ENCODE peak calls at places on chromosomes 16 and 17, in seven cellular contexts. L is SK-N-SH, S is neural progenitor cell, A is fibroblast of lung, H is transverse colon, G is cardiac fibroblast, D is epithelial cell of esophagus. Q is an unnamed sample.

GRCh38 chr16:3797473-3797872 is 80.1 kb upstream of the TRAP1 start:
- DNase-seq in D (no peak), H (no peak), G (no peak), L (no peak), S (no peak), A (no peak), Q (no peak)

GRCh38 chr16:30903596-30903995 is 7.2 kb downstream of the CTF1 start:
- DNase-seq in H (no peak), L (peak), S (no peak), A (no peak), G (peak), D (no peak), Q (peak)

GRCh38 chr17:52024296-52024870 is 134.1 kb downstream of the CA10 start:
- DNase-seq in G (peak), S (no peak), L (peak), A (no peak), H (no peak), D (no peak), Q (no peak)

GRCh38 chr17:82965371-82965770 is 114.0 kb upstream of the METRNL start:
- DNase-seq in S (no peak), H (no peak), A (no peak), D (no peak), G (no peak), L (no peak), Q (no peak)

GRCh38 chr17:22694362-22695227 is 1002.3 kb downstream of the KCNJ18 start:
- DNase-seq in D (no peak), S (no peak), G (no peak), H (no peak), L (peak), A (no peak), Q (no peak)

GRCh38 chr17:64331366-64331765 is 59.3 kb downstream of the PECAM1 start:
- DNase-seq in A (no peak), L (no peak), D (no peak), S (no peak), G (no peak), H (no peak), Q (no peak)

GRCh38 chr16:30464078-30464477 is 8.5 kb upstream of the ITGAL start:
- DNase-seq in D (no peak), H (no peak), L (no peak), A (no peak), G (no peak), S (no peak), Q (no peak)

GRCh38 chr17:17823433-17824118 is 13.2 kb downstream of the SREBF1 start:
- DNase-seq in A (peak), S (peak), G (peak), D (peak), H (peak), L (peak), Q (peak)

GRCh38 chr16:28087140-28087660 is 23.7 kb upstream of the GSG1L start:
- DNase-seq in A (no peak), H (no peak), D (no peak), L (no peak), G (no peak), S (no peak), Q (no peak)

GRCh38 chr17:33598795-33599194 is 305.7 kb upstream of the ASIC2 start:
- DNase-seq in S (no peak), D (no peak), A (no peak), G (no peak), H (no peak), L (no peak), Q (no peak)

GRCh38 chr16:31008154-31008950 is 2.1 kb downstream of the STX1B start:
- DNase-seq in S (no peak), G (no peak), H (no peak), L (peak), A (peak), D (peak), Q (peak)

GRCh38 chr17:33676444-33676843 is 383.3 kb upstream of the ASIC2 start:
- DNase-seq in A (no peak), L (no peak), G (no peak), H (no peak), S (no peak), D (no peak), Q (no peak)

GRCh38 chr16:47927330-47927729 is 228.5 kb downstream of the ABCC12 start:
- DNase-seq in L (no peak), A (no peak), H (no peak), D (peak), S (no peak), G (no peak), Q (no peak)

GRCh38 chr17:73506470-73507435 is 137.5 kb downstream of the SDK2 start:
- DNase-seq in L (peak), H (no peak), A (no peak), S (no peak), G (no peak), D (no peak), Q (no peak)

GRCh38 chr16:29736112-29736511 is 9.7 kb downstream of the C16orf54 start:
- DNase-seq in S (peak), L (peak), H (no peak), G (no peak), D (no peak), A (no peak), Q (no peak)

GRCh38 chr17:68783861-68784260 is 171.3 kb downstream of the ABCA8 start:
- DNase-seq in A (no peak), S (no peak), D (no peak), H (no peak), L (no peak), G (no peak), Q (no peak)

GRCh38 chr16:74501484-74502479 is 80.5 kb upstream of the CLEC18B start:
- DNase-seq in D (no peak), G (no peak), S (no peak), L (no peak), A (no peak), H (no peak), Q (no peak)

GRCh38 chr17:18181358-18181757 is 2.3 kb upstream of the ALKBH5 start:
- DNase-seq in G (peak), H (no peak), L (no peak), S (no peak), D (peak), A (no peak), Q (peak)

GRCh38 chr16:30416047-30416603 is 8.7 kb downstream of the ZNF771 start:
- DNase-seq in A (no peak), H (no peak), D (no peak), G (no peak), S (no peak), L (no peak), Q (no peak)

GRCh38 chr16:8108991-8109509 is 481.3 kb downstream of the TMEM114 start:
- DNase-seq in H (no peak), L (no peak), D (no peak), S (no peak), A (no peak), G (no peak), Q (no peak)

GRCh38 chr17:82911822-82912221 is 72.0 kb upstream of the ZNF750 start:
- DNase-seq in L (no peak), H (no peak), D (no peak), G (no peak), S (no peak), A (no peak), Q (no peak)

GRCh38 chr16:86353185-86353584 is 157.1 kb upstream of the FOXF1 start:
- DNase-seq in H (no peak), A (peak), S (no peak), L (no peak), G (no peak), D (no peak), Q (peak)

GRCh38 chr17:77475012-77475976 is 334.5 kb downstream of the SEC14L1 start:
- DNase-seq in D (peak), H (no peak), L (no peak), A (peak), G (peak), S (no peak), Q (peak)

GRCh38 chr16:53852678-53853077 is 148.7 kb downstream of the FTO start:
- DNase-seq in A (no peak), S (no peak), D (no peak), G (no peak), L (no peak), H (no peak), Q (peak)

GRCh38 chr17:51000835-51001638 is 119.6 kb downstream of the SPAG9 start:
- DNase-seq in G (peak), S (peak), H (no peak), L (peak), D (peak), A (peak), Q (peak)

GRCh38 chr17:38893612-38894011 is 23.8 kb downstream of the LASP1 start:
- DNase-seq in D (no peak), L (no peak), A (no peak), G (peak), H (peak), S (peak), Q (peak)

GRCh38 chr16:21950782-21951521 is 2.2 kb upstream of the UQCRC2 start:
- DNase-seq in H (no peak), A (peak), D (peak), L (peak), S (peak), G (peak), Q (peak)

GRCh38 chr16:87080571-87081167 is 236.5 kb downstream of the C16orf95 start:
- DNase-seq in H (no peak), S (no peak), D (no peak), G (no peak), A (no peak), L (no peak), Q (no peak)

GRCh38 chr16:52741386-52741785 is 194.4 kb upstream of the TOX3 start:
- DNase-seq in D (no peak), A (no peak), G (no peak), H (no peak), L (no peak), S (peak), Q (no peak)

GRCh38 chr17:44587339-44587738 is 30.1 kb downstream of the FZD2 start:
- DNase-seq in H (no peak), S (no peak), A (peak), G (peak), L (peak), D (peak), Q (peak)

GRCh38 chr17:6177941-6178694 is 107.9 kb downstream of the WSCD1 start:
- DNase-seq in H (no peak), A (no peak), D (no peak), S (no peak), L (no peak), G (no peak), Q (no peak)

GRCh38 chr17:66654341-66654740 is 180.6 kb upstream of the CACNG5 start:
- DNase-seq in L (no peak), A (peak), D (peak), H (no peak), G (peak), S (no peak), Q (peak)

GRCh38 chr17:62892870-62893338 is 73.1 kb upstream of the TANC2 start:
- DNase-seq in S (no peak), G (peak), A (peak), H (peak), L (no peak), D (peak), Q (peak)

GRCh38 chr16:88738167-88739084 is 32.1 kb downstream of the CTU2 start:
- DNase-seq in A (no peak), L (no peak), H (no peak), S (no peak), D (no peak), G (no peak), Q (no peak)

GRCh38 chr17:28949185-28950016 is 1.9 kb downstream of the PHF12 start:
- DNase-seq in S (peak), H (peak), G (peak), D (peak), A (peak), L (peak), Q (peak)

DNA sequence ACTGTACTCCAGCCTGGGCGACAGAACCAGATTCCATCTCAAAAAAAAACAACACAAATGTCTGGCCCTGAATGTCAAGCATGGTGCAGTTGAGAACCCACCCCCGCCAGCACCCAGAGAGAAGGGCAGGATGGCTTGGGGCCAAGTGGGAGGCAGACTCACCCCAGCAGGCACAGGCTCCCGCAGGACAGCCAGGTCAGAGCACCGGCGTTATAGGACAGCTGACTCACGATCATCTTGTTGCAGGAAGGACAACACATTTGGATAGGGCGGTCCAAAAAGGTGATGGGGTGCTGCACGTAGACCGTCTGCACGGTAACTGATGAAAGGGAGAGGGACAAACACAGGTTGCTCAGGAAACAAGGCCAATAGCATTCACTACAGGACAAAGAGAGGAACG is 33.3 kb downstream of the LITAF start:
- DNase-seq in L (no peak), A (no peak), G (no peak), H (no peak), S (no peak), D (no peak), Q (no peak)
- H3K4me3 ChIP-seq in L (no peak), A (no peak), G (no peak), H (no peak), S (no peak), D (no peak), Q (no peak)

DNA sequence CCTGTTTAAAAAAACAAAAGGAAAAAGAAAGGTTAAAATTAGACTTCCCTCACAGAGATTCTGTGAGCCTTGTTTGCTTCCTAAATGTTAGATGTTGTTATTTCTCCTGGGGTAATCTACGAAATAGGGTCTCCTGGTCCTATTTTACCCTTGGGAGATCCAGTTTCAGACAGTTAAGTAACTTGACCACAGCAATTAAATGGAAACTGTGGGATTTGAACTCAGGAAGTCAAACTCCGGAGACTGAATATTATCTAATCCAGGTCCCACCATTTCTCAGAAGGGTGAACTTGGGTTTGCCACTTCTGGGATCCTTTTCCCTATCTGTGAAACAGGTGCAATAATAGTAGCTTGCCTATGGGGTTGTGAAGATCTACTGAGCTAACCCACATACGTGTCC is 6.4 kb upstream of the TMC5 start:
- DNase-seq in A (no peak), L (no peak), D (no peak), S (no peak), H (no peak), G (no peak), Q (no peak)
- H3K4me3 ChIP-seq in A (no peak), L (no peak), D (no peak), S (peak), H (peak), G (no peak), Q (no peak)

GRCh38 chr17:40481106-40481505 is 20.3 kb downstream of the TNS4 start:
- DNase-seq in L (no peak), D (no peak), S (no peak), G (no peak), H (no peak), A (no peak), Q (no peak)

GRCh38 chr17:40478486-40478885 is 22.9 kb downstream of the TNS4 start:
- DNase-seq in D (no peak), H (no peak), S (no peak), G (no peak), L (no peak), A (no peak), Q (no peak)

GRCh38 chr17:40479754-40480480 is 21.5 kb downstream of the TNS4 start:
- DNase-seq in S (no peak), G (no peak), D (peak), A (no peak), H (no peak), L (no peak), Q (no peak)

GRCh38 chr17:40482722-40483121 is 18.7 kb downstream of the TNS4 start:
- DNase-seq in A (no peak), G (no peak), S (no peak), D (peak), H (no peak), L (no peak), Q (no peak)

GRCh38 chr17:40480501-40481003 is 20.9 kb downstream of the TNS4 start:
- DNase-seq in H (peak), A (peak), S (no peak), D (peak), G (peak), L (no peak), Q (no peak)
- H3K4me3 ChIP-seq in H (no peak), A (no peak), S (no peak), D (no peak), G (no peak), L (no peak), Q (no peak)

GRCh38 chr16:49278944-49279725 is 2.5 kb downstream of the CBLN1 start:
- DNase-seq in S (peak), D (no peak), A (no peak), L (no peak), G (no peak), H (no peak), Q (no peak)

GRCh38 chr16:49281843-49282642 is 405 bp upstream of the CBLN1 start:
- DNase-seq in G (peak), S (peak), D (peak), L (peak), A (peak), H (peak), Q (peak)

GRCh38 chr16:49280022-49280741 is 1.5 kb downstream of the CBLN1 start:
- DNase-seq in H (no peak), A (no peak), L (peak), D (no peak), G (no peak), S (peak), Q (no peak)

GRCh38 chr16:49281481-49281842 is at the start of gene CBLN1:
- DNase-seq in L (no peak), H (no peak), D (no peak), A (no peak), S (no peak), G (no peak), Q (no peak)

GRCh38 chr16:49280861-49281331 is 742 bp downstream of the CBLN1 start:
- DNase-seq in S (no peak), L (peak), D (no peak), H (no peak), G (no peak), A (no peak), Q (no peak)
- H3K4me3 ChIP-seq in S (peak), L (peak), D (no peak), H (no peak), G (no peak), A (no peak), Q (no peak)

GRCh38 chr17:2975469-2975958 is 87.9 kb downstream of the OR1D5 start:
- DNase-seq in L (peak), S (no peak), D (peak), A (no peak), G (peak), H (peak), Q (peak)
- H3K4me3 ChIP-seq in L (peak), S (no peak), D (peak), A (no peak), G (no peak), H (peak), Q (peak)

DNA sequence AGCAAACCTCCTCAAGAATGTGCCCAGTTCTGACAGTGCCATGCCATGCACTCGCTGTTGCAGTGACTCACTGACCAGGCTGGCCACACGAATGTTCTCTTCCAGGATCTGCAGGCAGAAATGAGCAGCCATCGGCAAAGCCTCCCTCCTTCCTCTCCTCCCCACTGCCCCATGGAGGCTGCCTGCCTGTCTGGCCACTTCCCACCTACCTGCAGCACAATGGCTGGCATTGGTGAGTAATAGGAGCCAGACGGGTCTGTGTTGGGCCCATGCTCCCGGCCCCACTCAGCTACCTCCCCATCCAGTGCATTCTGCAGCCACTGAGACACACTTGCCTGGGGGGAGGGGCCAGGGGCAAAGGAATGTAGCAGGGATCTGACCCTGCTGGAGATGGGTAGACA is 2.8 kb upstream of the MATCAP1 start:
- DNase-seq in D (peak), L (no peak), G (no peak), A (no peak), H (no peak), S (no peak), Q (no peak)
- H3K4me3 ChIP-seq in D (no peak), L (no peak), G (no peak), A (no peak), H (no peak), S (no peak), Q (no peak)

DNA sequence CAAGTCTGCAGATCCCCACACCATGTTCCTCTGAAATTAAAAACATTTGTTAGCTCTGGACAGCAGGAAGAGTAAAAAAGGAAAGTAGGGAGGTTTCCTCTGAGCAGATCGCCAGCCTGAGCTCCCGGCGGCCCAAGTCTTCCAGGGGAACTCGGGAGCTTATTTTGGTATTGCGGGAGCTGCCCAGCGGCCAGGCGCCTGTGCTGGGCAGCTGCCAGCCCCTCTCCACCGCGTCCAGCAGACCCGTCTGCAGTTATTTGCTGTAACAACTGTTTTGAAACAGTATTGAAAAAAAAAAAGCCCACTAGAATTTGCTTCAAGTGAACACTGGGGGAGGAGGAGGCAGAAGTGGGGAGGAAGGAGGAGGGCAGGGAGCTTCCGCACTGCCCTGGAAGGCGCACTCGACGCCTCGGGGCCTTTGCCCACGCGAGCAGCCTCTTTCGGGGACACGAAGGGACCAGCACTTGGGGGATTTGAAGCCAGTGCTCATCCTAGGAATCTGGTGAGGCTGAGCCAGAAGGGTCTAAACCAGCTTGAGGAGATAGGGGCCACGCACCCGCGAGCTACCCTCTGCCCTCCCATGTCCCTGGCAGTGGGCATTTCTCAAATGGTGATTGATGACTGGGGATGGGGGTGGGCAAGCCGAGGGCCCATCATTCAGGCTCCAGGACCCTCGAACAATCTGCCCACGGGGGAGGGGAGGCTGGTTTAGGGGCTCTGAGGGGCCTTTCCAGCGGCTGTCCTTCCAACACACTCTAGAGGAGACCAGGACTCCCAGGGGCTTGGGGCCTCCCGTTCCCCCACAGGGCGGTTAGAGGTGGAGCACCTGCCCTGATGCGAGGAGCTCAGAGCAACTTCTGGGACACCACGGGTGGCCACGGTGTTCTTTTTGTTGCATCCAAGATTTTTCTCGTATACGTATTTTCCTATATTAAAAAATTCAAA is 3.0 kb upstream of the BAHCC1 start:
- DNase-seq in L (peak), D (no peak), H (peak), G (peak), A (peak), S (no peak), Q (peak)
- H3K4me3 ChIP-seq in L (peak), D (peak), H (peak), G (peak), A (peak), S (peak), Q (peak)

GRCh38 chr17:59760164-59760563 is 52.7 kb downstream of the VMP1 start:
- DNase-seq in D (no peak), S (no peak), H (no peak), L (no peak), A (no peak), G (no peak), Q (no peak)

GRCh38 chr17:59763861-59764260 is 56.4 kb downstream of the VMP1 start:
- DNase-seq in G (peak), A (peak), S (no peak), D (peak), H (no peak), L (no peak), Q (peak)

GRCh38 chr17:59762826-59763374 is 55.4 kb downstream of the VMP1 start:
- DNase-seq in G (no peak), A (no peak), D (no peak), H (no peak), S (no peak), L (no peak), Q (no peak)

GRCh38 chr17:59762022-59762825 is 54.8 kb downstream of the VMP1 start:
- DNase-seq in G (peak), D (peak), L (no peak), S (no peak), H (no peak), A (peak), Q (peak)

GRCh38 chr17:59761385-59762021 is 54.0 kb downstream of the VMP1 start:
- DNase-seq in H (no peak), A (peak), G (peak), L (no peak), D (no peak), S (peak), Q (peak)
- H3K4me3 ChIP-seq in H (no peak), A (no peak), G (no peak), L (no peak), D (no peak), S (no peak), Q (no peak)

Q was measured in fibroblast of mammary gland.